ENCODE peak calls at places on chromosomes 16 and 17, in six cellular contexts. P, Z, W, M, N and H are unnamed samples.

GRCh38 chr17:4635823-4636375 is 5.6 kb downstream of the ALOX15 start:
- DNase-seq in P (no peak), Z (no peak), W (no peak), M (no peak), N (no peak), H (no peak)

GRCh38 chr16:13254998-13255614 is 353.7 kb downstream of the SHISA9 start:
- DNase-seq in P (no peak), Z (no peak), W (no peak), M (no peak), N (no peak), H (no peak)

GRCh38 chr17:60173304-60173807 is 23.6 kb downstream of the CA4 start:
- DNase-seq in P (peak; percentile 24), Z (no peak), W (no peak), M (no peak), N (no peak), H (no peak)

GRCh38 chr16:69435977-69436729 is 11.7 kb downstream of the CYB5B start:
- DNase-seq in P (no peak), Z (no peak), W (no peak), M (peak; percentile 65), N (no peak), H (no peak)

GRCh38 chr17:75513667-75514052 is 1.7 kb downstream of the CASKIN2 start:
- DNase-seq in P (no peak), Z (no peak), W (no peak), M (no peak), N (no peak), H (no peak)

GRCh38 chr16:27404163-27404823 is 2.3 kb downstream of the IL21R start:
- DNase-seq in P (no peak), Z (no peak), W (no peak), M (no peak), N (no peak), H (no peak)

GRCh38 chr16:35252356-35252936 is 1793.0 kb downstream of the TP53TG3F start:
- DNase-seq in P (peak; percentile 1), Z (no peak), W (no peak), M (peak; percentile 1), N (no peak), H (no peak)

GRCh38 chr17:57937492-57937891 is 17.7 kb downstream of the CUEDC1 start:
- DNase-seq in P (no peak), Z (no peak), W (no peak), M (no peak), N (no peak), H (no peak)

GRCh38 chr16:88854306-88855111 is 2.2 kb downstream of the GALNS start:
- DNase-seq in P (no peak), Z (peak; percentile 68), W (no peak), M (no peak), N (no peak), H (no peak)

GRCh38 chr16:30948087-30948955 is 547 bp upstream of the ORAI3 start:
- DNase-seq in P (peak; percentile 96), Z (peak; percentile 91), W (peak; percentile 96), M (peak; percentile 100), N (peak; percentile 97), H (peak; percentile 100)

GRCh38 chr17:64171041-64171440 is 41.1 kb upstream of the ERN1 start:
- DNase-seq in P (no peak), Z (no peak), W (no peak), M (peak; percentile 37), N (no peak), H (no peak)

GRCh38 chr17:29344201-29344856 is 45.8 kb upstream of the TAOK1 start:
- DNase-seq in P (no peak), Z (no peak), W (no peak), M (no peak), N (no peak), H (no peak)

GRCh38 chr17:63699638-63700527 is at the start of gene LIMD2:
- DNase-seq in P (no peak), Z (peak; percentile 75), W (no peak), M (peak; percentile 74), N (no peak), H (peak; percentile 47)

GRCh38 chr17:81150379-81151038 is 14.8 kb upstream of the PVALEF start:
- DNase-seq in P (no peak), Z (peak; percentile 77), W (no peak), M (no peak), N (no peak), H (no peak)

GRCh38 chr16:10509534-10510025 is 70.8 kb downstream of the EMP2 start:
- DNase-seq in P (peak; percentile 79), Z (peak; percentile 56), W (peak; percentile 73), M (peak; percentile 92), N (peak; percentile 75), H (peak; percentile 66)

GRCh38 chr17:34389343-34389742 is 26.3 kb upstream of the CCL1 start:
- DNase-seq in P (no peak), Z (no peak), W (no peak), M (no peak), N (no peak), H (no peak)

GRCh38 chr17:74442670-74443515 is 11.0 kb downstream of the GPRC5C start:
- DNase-seq in P (no peak), Z (peak; percentile 90), W (no peak), M (no peak), N (no peak), H (peak; percentile 58)

GRCh38 chr17:68349157-68349556 is 57.9 kb downstream of the ARSG start:
- DNase-seq in P (no peak), Z (no peak), W (no peak), M (no peak), N (no peak), H (no peak)